ENCODE peak calls at places on chromosomes 6 and 20, in eight cellular contexts. O, A, V, Q, X, L, P and Z are unnamed samples.

GRCh38 chr6:106519460-106520394 is 109.6 kb downstream of the RTN4IP1 start:
- DNase-seq in V (no peak), X (no peak), Q (peak; percentile 98), L (peak; percentile 89), A (peak; percentile 49), P (peak; percentile 95), O (no peak), Z (no peak)

GRCh38 chr6:21893778-21894177 is 300.2 kb downstream of the SOX4 start:
- DNase-seq in V (no peak), A (no peak), L (no peak), X (no peak), P (no peak), O (no peak), Q (no peak), Z (peak; percentile 72)

GRCh38 chr20:54554006-54554405 is 78.6 kb downstream of the DOK5 start:
- DNase-seq in V (no peak), Q (no peak), X (no peak), O (no peak), A (no peak), L (no peak), P (no peak), Z (no peak)

GRCh38 chr20:62244644-62245108 is 6.4 kb downstream of the OSBPL2 start:
- DNase-seq in V (no peak), L (no peak), O (no peak), P (no peak), A (no peak), Q (no peak), X (no peak), Z (no peak)

GRCh38 chr6:11732036-11732545 is 46.5 kb downstream of the ADTRP start:
- DNase-seq in V (peak; percentile 94), Q (peak; percentile 68), L (no peak), A (peak; percentile 72), X (no peak), O (peak; percentile 51), P (peak; percentile 100), Z (no peak)

GRCh38 chr6:52415917-52416628 is 4.1 kb upstream of the EFHC1 start:
- DNase-seq in P (no peak), Q (no peak), O (no peak), V (no peak), A (no peak), L (peak; percentile 45), X (no peak), Z (no peak)

GRCh38 chr6:56356431-56356830 is 109.1 kb upstream of the COL21A1 start:
- DNase-seq in O (no peak), Q (peak; percentile 40), X (no peak), P (no peak), A (no peak), L (no peak), V (no peak), Z (no peak)

GRCh38 chr6:166496460-166496859 is 90.0 kb downstream of the RAMACL start:
- DNase-seq in A (no peak), V (no peak), Q (no peak), O (no peak), X (no peak), L (no peak), P (no peak), Z (no peak)

GRCh38 chr6:10237284-10238043 is 177.4 kb downstream of the TFAP2A start:
- DNase-seq in Q (peak; percentile 16), P (no peak), V (no peak), A (no peak), O (no peak), X (no peak), L (peak; percentile 70), Z (no peak)

GRCh38 chr6:72811971-72812421 is 190.1 kb downstream of the KCNQ5 start:
- DNase-seq in X (no peak), V (no peak), L (peak; percentile 40), O (no peak), Q (peak; percentile 34), A (no peak), P (no peak), Z (no peak)

GRCh38 chr6:112311950-112312547 is 35.1 kb upstream of the RFPL4B start:
- DNase-seq in Q (peak; percentile 55), X (no peak), O (no peak), V (no peak), L (no peak), A (no peak), P (no peak), Z (peak; percentile 12)

GRCh38 chr6:166617359-166617758 is 9.7 kb downstream of the RPS6KA2 start:
- DNase-seq in A (no peak), O (no peak), V (no peak), L (no peak), X (no peak), P (no peak), Q (peak; percentile 72), Z (no peak)

GRCh38 chr6:36095497-36096391 is 34.6 kb upstream of the MAPK13 start:
- DNase-seq in O (no peak), P (no peak), A (no peak), X (no peak), Q (no peak), L (no peak), V (no peak), Z (no peak)

GRCh38 chr20:40636486-40636885 is 52.5 kb downstream of the MAFB start:
- DNase-seq in P (no peak), O (no peak), A (no peak), L (no peak), Q (no peak), V (no peak), X (no peak), Z (no peak)

GRCh38 chr20:32155017-32155965 is 45.8 kb downstream of the TM9SF4 start:
- DNase-seq in O (peak; percentile 48), V (peak; percentile 91), Q (peak; percentile 63), P (peak; percentile 94), A (peak; percentile 63), L (peak; percentile 88), X (peak; percentile 48), Z (peak; percentile 37)

GRCh38 chr20:51044796-51045195 is 21.9 kb upstream of the KCNG1 start:
- DNase-seq in O (no peak), V (no peak), X (no peak), L (no peak), P (no peak), Q (no peak), A (no peak), Z (no peak)

GRCh38 chr6:23245559-23245958 is 676.2 kb downstream of the HDGFL1 start:
- DNase-seq in V (no peak), P (no peak), L (no peak), X (no peak), Q (peak; percentile 7), O (no peak), A (peak; percentile 44), Z (no peak)